ENCODE peak calls at places on chromosomes 3 and 15, in six cellular contexts. One of them, this sample, is unnamed.
A peak's percentile ranks its signal among the peaks of the same experiment; 100 is the strongest.

GRCh38 chr3:10417849-10418248 is 87.5 kb downstream of the ATP2B2 start:
- DNase-seq in OCI-LY7: peak; percentile 31
- DNase-seq in dorsolateral prefrontal cortex: no peak
- DNase-seq in naive thymus-derived CD4-positive, alpha-beta T cell: no peak
- DNase-seq in IMR-90: peak; percentile 23
- DNase-seq in mesendoderm: peak; percentile 31
- DNase-seq in this sample: no peak

GRCh38 chr15:75307778-75308390 is 25.2 kb downstream of the GOLGA6D start:
- DNase-seq in OCI-LY7: peak; percentile 37
- DNase-seq in mesendoderm: peak; percentile 81
- DNase-seq in dorsolateral prefrontal cortex: no peak
- DNase-seq in IMR-90: no peak
- DNase-seq in naive thymus-derived CD4-positive, alpha-beta T cell: no peak
- DNase-seq in this sample: no peak

GRCh38 chr15:52021128-52021671 is 2.2 kb downstream of the MAPK6 start:
- DNase-seq in OCI-LY7: peak; percentile 61
- DNase-seq in dorsolateral prefrontal cortex: no peak
- DNase-seq in IMR-90: peak; percentile 97
- DNase-seq in mesendoderm: peak; percentile 80
- DNase-seq in naive thymus-derived CD4-positive, alpha-beta T cell: no peak
- DNase-seq in this sample: peak; percentile 49

GRCh38 chr15:58565620-58566019 is 133.8 kb downstream of the LIPC start:
- DNase-seq in OCI-LY7: no peak
- DNase-seq in dorsolateral prefrontal cortex: no peak
- DNase-seq in mesendoderm: no peak
- DNase-seq in IMR-90: no peak
- DNase-seq in naive thymus-derived CD4-positive, alpha-beta T cell: no peak
- DNase-seq in this sample: no peak

GRCh38 chr3:153910387-153910786 is 210.8 kb upstream of the ARHGEF26 start:
- DNase-seq in naive thymus-derived CD4-positive, alpha-beta T cell: no peak
- DNase-seq in OCI-LY7: no peak
- DNase-seq in mesendoderm: no peak
- DNase-seq in IMR-90: no peak
- DNase-seq in dorsolateral prefrontal cortex: no peak
- DNase-seq in this sample: no peak

GRCh38 chr3:149701206-149701976 is 43.6 kb upstream of the WWTR1 start:
- DNase-seq in dorsolateral prefrontal cortex: no peak
- DNase-seq in OCI-LY7: no peak
- DNase-seq in mesendoderm: no peak
- DNase-seq in IMR-90: no peak
- DNase-seq in naive thymus-derived CD4-positive, alpha-beta T cell: no peak
- DNase-seq in this sample: no peak

GRCh38 chr3:166498439-166498838 is 661.2 kb upstream of the BCHE start:
- DNase-seq in naive thymus-derived CD4-positive, alpha-beta T cell: no peak
- DNase-seq in OCI-LY7: no peak
- DNase-seq in mesendoderm: no peak
- DNase-seq in dorsolateral prefrontal cortex: no peak
- DNase-seq in IMR-90: no peak
- DNase-seq in this sample: no peak

GRCh38 chr15:87873501-87873900 is 383.0 kb downstream of the NTRK3 start:
- DNase-seq in mesendoderm: no peak
- DNase-seq in IMR-90: peak; percentile 33
- DNase-seq in dorsolateral prefrontal cortex: no peak
- DNase-seq in naive thymus-derived CD4-positive, alpha-beta T cell: no peak
- DNase-seq in OCI-LY7: no peak
- DNase-seq in this sample: no peak

GRCh38 chr3:47010050-47010712 is 30.7 kb downstream of the NBEAL2 start:
- DNase-seq in OCI-LY7: no peak
- DNase-seq in mesendoderm: no peak
- DNase-seq in dorsolateral prefrontal cortex: no peak
- DNase-seq in IMR-90: no peak
- DNase-seq in naive thymus-derived CD4-positive, alpha-beta T cell: no peak
- DNase-seq in this sample: no peak

GRCh38 chr15:40511472-40512133 is 40.8 kb downstream of the CHST14 start:
- DNase-seq in IMR-90: no peak
- DNase-seq in dorsolateral prefrontal cortex: no peak
- DNase-seq in OCI-LY7: no peak
- DNase-seq in mesendoderm: peak; percentile 74
- DNase-seq in naive thymus-derived CD4-positive, alpha-beta T cell: no peak
- DNase-seq in this sample: no peak

GRCh38 chr3:101571028-101571895 is 2.7 kb upstream of the PCNP start:
- DNase-seq in OCI-LY7: no peak
- DNase-seq in IMR-90: no peak
- DNase-seq in naive thymus-derived CD4-positive, alpha-beta T cell: peak; percentile 38
- DNase-seq in dorsolateral prefrontal cortex: no peak
- DNase-seq in mesendoderm: no peak
- DNase-seq in this sample: no peak

GRCh38 chr15:100880139-100880896 is 687 bp downstream of the ALDH1A3 start:
- DNase-seq in mesendoderm: peak; percentile 53
- DNase-seq in naive thymus-derived CD4-positive, alpha-beta T cell: no peak
- DNase-seq in OCI-LY7: no peak
- DNase-seq in dorsolateral prefrontal cortex: no peak
- DNase-seq in IMR-90: no peak
- DNase-seq in this sample: no peak

GRCh38 chr3:42730294-42730693 is 27.7 kb upstream of the HHATL start:
- DNase-seq in naive thymus-derived CD4-positive, alpha-beta T cell: no peak
- DNase-seq in dorsolateral prefrontal cortex: no peak
- DNase-seq in IMR-90: no peak
- DNase-seq in mesendoderm: no peak
- DNase-seq in OCI-LY7: no peak
- DNase-seq in this sample: no peak

GRCh38 chr3:42732196-42732828 is 29.7 kb upstream of the HHATL start:
- DNase-seq in IMR-90: no peak
- DNase-seq in dorsolateral prefrontal cortex: peak; percentile 94
- DNase-seq in OCI-LY7: no peak
- DNase-seq in naive thymus-derived CD4-positive, alpha-beta T cell: no peak
- DNase-seq in mesendoderm: no peak
- DNase-seq in this sample: peak; percentile 75

GRCh38 chr3:42732829-42733459 is 30.3 kb upstream of the HHATL start:
- DNase-seq in mesendoderm: peak; percentile 47
- DNase-seq in naive thymus-derived CD4-positive, alpha-beta T cell: no peak
- DNase-seq in IMR-90: no peak
- DNase-seq in dorsolateral prefrontal cortex: no peak
- DNase-seq in OCI-LY7: no peak
- DNase-seq in this sample: no peak

GRCh38 chr3:42730706-42731420 is 28.3 kb upstream of the HHATL start:
- DNase-seq in mesendoderm: no peak
- DNase-seq in IMR-90: no peak
- DNase-seq in dorsolateral prefrontal cortex: no peak
- DNase-seq in naive thymus-derived CD4-positive, alpha-beta T cell: no peak
- DNase-seq in OCI-LY7: no peak
- DNase-seq in this sample: no peak

DNA sequence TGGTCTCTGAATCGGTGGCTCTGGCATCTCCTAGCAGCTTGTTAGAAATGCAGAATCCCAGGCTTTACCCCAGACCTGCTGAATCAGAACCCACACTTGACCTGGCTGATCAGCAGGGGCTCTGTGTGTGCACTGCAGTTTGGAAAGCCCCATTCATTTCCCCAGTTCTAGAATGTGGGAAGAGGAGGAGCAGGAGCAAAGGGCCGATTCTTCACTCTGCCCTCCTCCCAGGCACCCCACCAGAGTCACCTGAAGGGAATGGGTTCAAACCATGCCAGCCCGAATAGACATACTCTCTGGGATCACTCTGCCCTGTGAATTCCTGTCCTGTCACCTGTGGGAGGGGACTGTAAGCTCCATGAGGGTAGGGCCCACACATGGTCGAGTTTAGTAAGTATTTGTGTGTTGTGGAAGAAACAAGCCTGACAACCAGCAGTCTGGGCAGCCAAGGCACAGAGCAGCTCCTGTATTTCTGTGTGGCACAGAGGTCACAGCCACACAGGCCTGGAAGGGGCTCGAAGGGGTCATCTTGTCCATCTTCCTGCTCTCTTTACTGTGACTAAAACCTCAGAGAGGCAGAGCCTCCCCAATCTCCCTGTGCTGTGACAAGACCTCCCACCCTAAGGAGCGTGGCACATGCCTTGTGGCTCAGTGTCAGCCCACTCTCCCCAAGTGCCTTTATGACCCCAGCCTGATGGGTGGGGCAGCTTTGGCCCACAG is 29.0 kb upstream of the HHATL start:
- DNase-seq in OCI-LY7: no peak
- DNase-seq in naive thymus-derived CD4-positive, alpha-beta T cell: no peak
- DNase-seq in dorsolateral prefrontal cortex: no peak
- DNase-seq in mesendoderm: no peak
- DNase-seq in IMR-90: no peak
- DNase-seq in this sample: no peak
- H3K27ac ChIP-seq in OCI-LY7: no peak overlapping the region
- H3K27ac ChIP-seq in naive thymus-derived CD4-positive, alpha-beta T cell: no peak overlapping the region
- H3K27ac ChIP-seq in dorsolateral prefrontal cortex: peak overlapping the region; percentile 100
- H3K27ac ChIP-seq in mesendoderm: no peak overlapping the region
- H3K27ac ChIP-seq in IMR-90: no peak overlapping the region
- H3K27ac ChIP-seq in this sample: peak overlapping the region; percentile 100

GRCh38 chr15:85318048-85318731 is 62.2 kb upstream of the AKAP13 start:
- DNase-seq in IMR-90: peak; percentile 98
- DNase-seq in naive thymus-derived CD4-positive, alpha-beta T cell: no peak
- DNase-seq in OCI-LY7: peak; percentile 39
- DNase-seq in dorsolateral prefrontal cortex: no peak
- DNase-seq in mesendoderm: no peak
- DNase-seq in this sample: no peak
- H3K27ac ChIP-seq in IMR-90: no peak overlapping the region
- H3K27ac ChIP-seq in naive thymus-derived CD4-positive, alpha-beta T cell: no peak overlapping the region
- H3K27ac ChIP-seq in OCI-LY7: no peak overlapping the region
- H3K27ac ChIP-seq in dorsolateral prefrontal cortex: no peak overlapping the region
- H3K27ac ChIP-seq in mesendoderm: no peak overlapping the region
- H3K27ac ChIP-seq in this sample: no peak overlapping the region

DNA sequence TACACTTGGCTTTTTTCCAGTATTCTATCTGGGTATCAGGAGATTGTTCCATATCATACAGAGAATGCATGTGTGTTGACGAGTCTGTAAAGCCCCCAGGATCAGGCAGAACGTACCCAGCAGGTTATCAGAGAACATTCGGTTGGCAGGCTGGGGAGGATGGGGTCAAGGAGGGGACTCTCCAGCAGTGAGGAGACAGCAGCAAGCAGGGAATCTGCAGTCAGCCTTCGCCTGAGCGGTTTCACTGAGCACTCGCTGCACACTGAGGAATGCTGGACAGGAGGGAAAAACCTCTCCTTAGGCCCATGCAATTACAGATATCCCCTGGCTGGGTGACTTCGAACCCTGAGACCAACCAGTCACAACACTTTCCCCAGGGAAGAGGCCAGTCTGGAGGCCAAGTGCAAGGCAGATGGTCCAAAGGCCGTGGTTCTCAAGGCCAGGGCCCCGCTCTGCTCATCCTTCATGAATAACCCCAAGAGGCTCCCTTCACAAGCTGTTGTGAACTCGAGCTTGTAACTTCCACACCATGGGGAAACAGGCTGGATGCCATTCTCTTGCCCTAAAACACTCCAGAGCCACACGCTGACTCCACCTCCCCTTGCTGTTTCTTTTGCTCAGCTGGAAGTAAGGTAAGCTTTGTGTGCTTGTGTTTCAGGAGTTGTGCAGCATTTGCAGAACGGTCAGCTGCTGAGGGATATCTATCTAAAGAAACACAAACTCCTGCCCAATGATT is 60.2 kb downstream of the PXYLP1 start:
- DNase-seq in mesendoderm: no peak
- DNase-seq in IMR-90: no peak
- DNase-seq in OCI-LY7: no peak
- DNase-seq in naive thymus-derived CD4-positive, alpha-beta T cell: no peak
- DNase-seq in dorsolateral prefrontal cortex: no peak
- DNase-seq in this sample: no peak
- H3K27ac ChIP-seq in mesendoderm: no peak overlapping the region
- H3K27ac ChIP-seq in IMR-90: no peak overlapping the region
- H3K27ac ChIP-seq in OCI-LY7: no peak overlapping the region
- H3K27ac ChIP-seq in naive thymus-derived CD4-positive, alpha-beta T cell: no peak overlapping the region
- H3K27ac ChIP-seq in dorsolateral prefrontal cortex: peak overlapping the region; percentile 60
- H3K27ac ChIP-seq in this sample: no peak overlapping the region

DNA sequence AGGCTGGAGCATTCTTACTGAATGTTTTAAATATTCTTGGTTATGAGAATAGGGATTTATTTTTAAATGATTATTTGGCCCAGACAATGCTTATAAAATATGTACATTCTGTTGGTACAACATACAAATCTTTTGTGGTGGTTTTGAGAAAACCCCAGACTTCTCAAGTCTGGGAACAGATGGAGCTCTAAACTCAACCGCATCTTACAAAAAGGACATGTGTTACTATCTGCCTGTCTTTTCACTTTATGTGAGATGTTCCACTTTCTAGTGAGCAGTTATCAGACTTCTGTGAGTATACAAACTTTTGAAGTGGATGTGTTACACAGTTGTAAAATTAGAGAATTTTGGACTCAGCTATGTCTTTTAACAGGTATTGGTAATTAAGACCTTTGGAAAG is 135.5 kb upstream of the RBMS3 start:
- DNase-seq in IMR-90: no peak
- DNase-seq in dorsolateral prefrontal cortex: no peak
- DNase-seq in OCI-LY7: no peak
- DNase-seq in mesendoderm: no peak
- DNase-seq in naive thymus-derived CD4-positive, alpha-beta T cell: no peak
- DNase-seq in this sample: no peak
- H3K27ac ChIP-seq in IMR-90: no peak overlapping the region
- H3K27ac ChIP-seq in dorsolateral prefrontal cortex: no peak overlapping the region
- H3K27ac ChIP-seq in OCI-LY7: no peak overlapping the region
- H3K27ac ChIP-seq in mesendoderm: no peak overlapping the region
- H3K27ac ChIP-seq in naive thymus-derived CD4-positive, alpha-beta T cell: no peak overlapping the region
- H3K27ac ChIP-seq in this sample: no peak overlapping the region

GRCh38 chr3:86381247-86381646 is 609.7 kb downstream of the VGLL3 start:
- DNase-seq in dorsolateral prefrontal cortex: no peak
- DNase-seq in mesendoderm: no peak
- DNase-seq in IMR-90: no peak
- DNase-seq in OCI-LY7: no peak
- DNase-seq in naive thymus-derived CD4-positive, alpha-beta T cell: no peak
- DNase-seq in this sample: no peak
- H3K27ac ChIP-seq in dorsolateral prefrontal cortex: no peak overlapping the region
- H3K27ac ChIP-seq in mesendoderm: no peak overlapping the region
- H3K27ac ChIP-seq in IMR-90: no peak overlapping the region
- H3K27ac ChIP-seq in OCI-LY7: no peak overlapping the region
- H3K27ac ChIP-seq in naive thymus-derived CD4-positive, alpha-beta T cell: no peak overlapping the region
- H3K27ac ChIP-seq in this sample: no peak overlapping the region

DNA sequence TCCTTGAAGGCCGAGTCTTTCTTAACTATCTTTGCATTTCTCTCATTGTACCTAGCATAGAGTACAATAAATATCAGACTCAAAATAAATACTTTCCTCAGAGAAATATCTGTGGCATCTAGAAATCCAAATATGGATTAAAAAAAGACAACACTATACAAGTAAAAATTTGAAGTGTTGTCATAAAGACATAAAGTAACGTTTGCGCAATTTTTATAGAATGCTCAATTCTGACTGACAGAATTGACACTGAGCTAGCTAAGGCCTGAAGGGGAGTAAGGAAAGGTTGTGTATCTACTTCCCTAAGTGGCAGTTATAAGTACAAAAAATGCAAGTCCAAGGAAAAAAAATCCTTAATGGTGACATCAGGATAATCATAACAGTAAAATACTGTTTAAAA is 1.1 kb downstream of the SEC11A start:
- DNase-seq in naive thymus-derived CD4-positive, alpha-beta T cell: no peak
- DNase-seq in mesendoderm: no peak
- DNase-seq in OCI-LY7: no peak
- DNase-seq in IMR-90: no peak
- DNase-seq in dorsolateral prefrontal cortex: no peak
- DNase-seq in this sample: no peak
- H3K27ac ChIP-seq in naive thymus-derived CD4-positive, alpha-beta T cell: peak overlapping the region; percentile 72
- H3K27ac ChIP-seq in mesendoderm: no peak overlapping the region
- H3K27ac ChIP-seq in OCI-LY7: no peak overlapping the region
- H3K27ac ChIP-seq in IMR-90: no peak overlapping the region
- H3K27ac ChIP-seq in dorsolateral prefrontal cortex: no peak overlapping the region
- H3K27ac ChIP-seq in this sample: no peak overlapping the region